ENCODE peak calls at places on chromosomes 11 and 22, in nine cellular contexts. N is colonic mucosa, W is IMR-90, U is thoracic aorta, F is AG04449, T is fibroblast of lung, S is AG10803, Y is A549, H is lung. G is an unnamed sample.

GRCh38 chr11:130625907-130626306 is 177.5 kb downstream of the ADAMTS15 start:
- DNase-seq in N (no peak), W (no peak), U (no peak), F (no peak), T (no peak), S (peak; percentile 58), Y (no peak), H (no peak), G (no peak)

GRCh38 chr11:19603771-19604170 is 108.9 kb upstream of the NAV2 start:
- DNase-seq in N (no peak), W (no peak), U (no peak), F (no peak), T (no peak), S (no peak), Y (no peak), H (no peak), G (no peak)

GRCh38 chr22:27094633-27095308 is 437.4 kb downstream of the MIAT start:
- DNase-seq in N (no peak), W (peak; percentile 51), U (no peak), F (no peak), T (peak; percentile 91), S (peak; percentile 93), Y (no peak), H (no peak), G (peak; percentile 9)

GRCh38 chr11:47960015-47960414 is 20.3 kb upstream of the PTPRJ start:
- DNase-seq in N (no peak), W (no peak), U (no peak), F (no peak), T (no peak), S (no peak), Y (no peak), H (peak; percentile 73), G (no peak)

GRCh38 chr11:46930089-46930488 is 6.5 kb upstream of the CSTPP1 start:
- DNase-seq in N (no peak), W (peak; percentile 73), U (no peak), F (no peak), T (peak; percentile 72), S (peak; percentile 48), Y (peak; percentile 50), H (no peak), G (peak; percentile 70)

GRCh38 chr11:130146797-130147196 is 12.8 kb upstream of the ST14 start:
- DNase-seq in N (peak; percentile 64), W (no peak), U (no peak), F (no peak), T (no peak), S (no peak), Y (no peak), H (peak; percentile 49), G (no peak)

GRCh38 chr11:74822187-74822586 is 73.5 kb downstream of the RNF169 start:
- DNase-seq in N (no peak), W (peak; percentile 94), U (no peak), F (peak; percentile 58), T (peak; percentile 83), S (peak; percentile 77), Y (no peak), H (no peak), G (peak; percentile 80)

GRCh38 chr11:75873417-75874148 is 58.6 kb downstream of the UVRAG start:
- DNase-seq in N (no peak), W (no peak), U (no peak), F (no peak), T (no peak), S (no peak), Y (no peak), H (no peak), G (no peak)

GRCh38 chr11:93921695-93922468 is 71.5 kb upstream of the VSTM5 start:
- DNase-seq in N (peak; percentile 48), W (peak; percentile 72), U (no peak), F (no peak), T (peak; percentile 64), S (peak; percentile 73), Y (peak; percentile 30), H (peak; percentile 54), G (peak; percentile 66)

GRCh38 chr11:94171693-94172440 is 43.2 kb downstream of the PANX1 start:
- DNase-seq in N (peak; percentile 41), W (peak; percentile 50), U (no peak), F (no peak), T (no peak), S (peak; percentile 55), Y (peak; percentile 29), H (no peak), G (no peak)

GRCh38 chr11:44702897-44703296 is 23.9 kb upstream of the TSPAN18 start:
- DNase-seq in N (no peak), W (no peak), U (no peak), F (no peak), T (peak; percentile 36), S (no peak), Y (no peak), H (no peak), G (no peak)

GRCh38 chr11:128759597-128759996 is 65.7 kb downstream of the FLI1 start:
- DNase-seq in N (no peak), W (peak; percentile 90), U (no peak), F (peak; percentile 78), T (peak; percentile 87), S (peak; percentile 75), Y (no peak), H (no peak), G (peak; percentile 55)

GRCh38 chr11:102467853-102468580 is 15.5 kb upstream of the TMEM123 start:
- DNase-seq in N (no peak), W (no peak), U (no peak), F (no peak), T (no peak), S (no peak), Y (no peak), H (no peak), G (no peak)
- H3K4me3 ChIP-seq in N (no peak overlapping the region), W (no peak overlapping the region), U (no peak overlapping the region), F (no peak overlapping the region), T (no peak overlapping the region), S (no peak overlapping the region), Y (no peak overlapping the region), H (no peak overlapping the region), G (no peak overlapping the region)

GRCh38 chr11:78056093-78056492 is 7.6 kb upstream of the THRSP start:
- DNase-seq in N (no peak), W (no peak), U (no peak), F (no peak), T (no peak), S (no peak), Y (no peak), H (no peak), G (no peak)

GRCh38 chr11:78061088-78061920 is 2.4 kb upstream of the THRSP start:
- DNase-seq in N (no peak), W (no peak), U (no peak), F (no peak), T (no peak), S (no peak), Y (no peak), H (no peak), G (no peak)

GRCh38 chr11:78054971-78055370 is 8.7 kb upstream of the THRSP start:
- DNase-seq in N (no peak), W (no peak), U (no peak), F (no peak), T (no peak), S (no peak), Y (no peak), H (no peak), G (no peak)

GRCh38 chr11:78060533-78060932 is 3.1 kb upstream of the THRSP start:
- DNase-seq in N (no peak), W (no peak), U (no peak), F (no peak), T (no peak), S (no peak), Y (no peak), H (no peak), G (no peak)

GRCh38 chr11:78057462-78058055 is 6.1 kb upstream of the THRSP start:
- DNase-seq in N (no peak), W (no peak), U (no peak), F (no peak), T (no peak), S (no peak), Y (no peak), H (no peak), G (no peak)
- TF ChIP-seq CTCF in N (no peak), W (no peak), U (no peak), F (no peak), T (no peak), S (no peak), Y (no peak), H (no peak), G (no peak)

GRCh38 chr22:37242395-37242918 is 1.6 kb downstream of the RAC2 start:
- DNase-seq in N (peak; percentile 68), W (peak; percentile 38), U (peak; percentile 23), F (no peak), T (peak; percentile 40), S (no peak), Y (no peak), H (peak; percentile 78), G (no peak)

GRCh38 chr22:37244922-37245722 is 1.1 kb upstream of the RAC2 start:
- DNase-seq in N (no peak), W (no peak), U (no peak), F (no peak), T (no peak), S (no peak), Y (no peak), H (no peak), G (no peak)

GRCh38 chr22:37243402-37244113 is 511 bp downstream of the RAC2 start:
- DNase-seq in N (no peak), W (no peak), U (no peak), F (no peak), T (no peak), S (no peak), Y (no peak), H (no peak), G (no peak)

GRCh38 chr22:37245740-37246139 is 1.7 kb upstream of the RAC2 start:
- DNase-seq in N (no peak), W (peak; percentile 37), U (no peak), F (no peak), T (no peak), S (no peak), Y (no peak), H (no peak), G (no peak)

DNA sequence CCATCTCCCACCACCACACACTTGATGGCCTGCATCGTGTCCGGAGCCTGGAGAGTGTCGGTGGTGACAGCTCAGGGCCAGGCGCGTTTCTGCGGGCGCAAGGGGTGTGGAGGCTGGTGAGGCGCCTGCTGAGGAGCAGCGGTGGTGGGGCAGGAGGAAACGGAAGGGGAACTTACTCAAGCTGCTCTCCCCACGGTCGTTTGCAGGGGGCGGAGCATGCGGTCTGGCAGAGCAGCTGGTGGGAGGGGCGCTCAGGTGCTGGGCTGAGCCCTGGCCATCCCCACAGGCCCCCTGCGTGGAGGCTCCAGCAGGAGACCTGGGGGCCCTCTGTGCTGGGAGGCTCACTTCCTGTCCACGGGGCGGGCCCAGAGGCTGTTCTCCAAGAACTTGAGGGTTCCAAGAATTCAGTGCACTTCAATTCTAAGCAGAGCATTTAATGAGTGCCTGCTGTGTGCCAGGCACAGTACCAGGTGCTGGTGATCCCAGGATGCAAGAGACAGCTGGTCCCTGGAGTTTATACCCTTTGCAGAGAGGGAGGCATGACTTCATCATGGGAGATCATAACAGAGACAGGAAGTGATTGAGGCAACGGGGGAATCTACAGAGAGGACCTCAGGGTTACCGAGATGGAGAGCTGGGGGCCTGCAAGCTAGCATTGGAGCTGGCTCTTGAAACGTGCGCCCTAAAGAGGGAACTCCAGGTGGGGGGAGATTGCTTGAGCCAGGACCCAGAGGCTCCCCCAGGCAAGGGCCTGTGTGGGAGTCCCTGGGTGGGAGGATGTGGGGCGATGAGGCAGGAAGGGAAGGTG is at the start of gene RAC2:
- DNase-seq in N (peak; percentile 88), W (peak; percentile 57), U (no peak), F (no peak), T (peak; percentile 63), S (peak; percentile 60), Y (no peak), H (peak; percentile 82), G (peak; percentile 55)
- H3K4me3 ChIP-seq in N (peak within 1 kb of the TSS; percentile 57), W (peak within 1 kb of the TSS; percentile 34), U (peak within 1 kb of the TSS; percentile 65), F (peak within 1 kb of the TSS; percentile 60), T (peak within 1 kb of the TSS; percentile 36), S (peak within 1 kb of the TSS; percentile 61), Y (no peak within 1 kb of the TSS), H (no peak within 1 kb of the TSS), G (peak within 1 kb of the TSS; percentile 39)

GRCh38 chr22:47125603-47126002 is 363.2 kb downstream of the TBC1D22A start:
- DNase-seq in N (no peak), W (no peak), U (no peak), F (no peak), T (no peak), S (no peak), Y (peak; percentile 28), H (no peak), G (no peak)
- TF ChIP-seq CTCF in N (no peak), W (peak; percentile 22), U (no peak), F (peak; percentile 32), T (peak; percentile 35), S (peak; percentile 26), Y (peak; percentile 24), H (no peak), G (peak; percentile 23)

G was measured in astrocyte of the spinal cord.